ENCODE peak calls at places on chromosomes 2 and 18, in four cellular contexts. T is MM.1S, N is neuronal stem cell, U is K562. J is an unnamed sample.

GRCh38 chr2:1492696-1493095 is 79.4 kb downstream of the TPO start:
- DNase-seq in U (no peak), T (no peak), N (no peak), J (no peak)

GRCh38 chr18:59123588-59124369 is 15.9 kb upstream of the SEC11C start:
- DNase-seq in T (no peak), N (no peak), U (no peak), J (no peak)

GRCh38 chr18:49973592-49973991 is 160.3 kb upstream of the ACAA2 start:
- DNase-seq in U (no peak), N (no peak), T (no peak), J (no peak)

GRCh38 chr2:190744041-190744440 is 95.2 kb downstream of the NAB1 start:
- DNase-seq in T (no peak), N (no peak), U (no peak), J (no peak)

GRCh38 chr2:204321910-204322765 is 223.1 kb upstream of the PARD3B start:
- DNase-seq in N (no peak), T (no peak), U (no peak), J (no peak)

GRCh38 chr2:230668184-230668938 is 44.3 kb upstream of the CAB39 start:
- DNase-seq in U (no peak), T (peak), N (no peak), J (no peak)

GRCh38 chr2:142825861-142826260 is 51.6 kb upstream of the KYNU start:
- DNase-seq in T (no peak), N (no peak), U (no peak), J (no peak)

GRCh38 chr2:55776966-55777365 is 83.3 kb upstream of the PNPT1 start:
- DNase-seq in T (no peak), U (no peak), N (no peak), J (no peak)

GRCh38 chr2:231613054-231613654 is 20.5 kb downstream of the TEX44 start:
- DNase-seq in N (no peak), T (no peak), U (no peak), J (no peak)

GRCh38 chr2:124666976-124667375 is 641.9 kb downstream of the CNTNAP5 start:
- DNase-seq in U (no peak), T (no peak), N (no peak), J (no peak)

GRCh38 chr2:177726853-177727465 is 334.4 kb downstream of the AGPS start:
- DNase-seq in U (no peak), T (no peak), N (no peak), J (no peak)

GRCh38 chr2:212021947-212022346 is 516.7 kb downstream of the ERBB4 start:
- DNase-seq in T (no peak), N (no peak), U (no peak), J (no peak)

GRCh38 chr2:144481666-144482065 is 38.3 kb downstream of the ZEB2 start:
- DNase-seq in N (no peak), T (no peak), U (no peak), J (no peak)

GRCh38 chr2:172712251-172712650 is 23.4 kb upstream of the RAPGEF4 start:
- DNase-seq in N (no peak), U (no peak), T (no peak), J (no peak)

DNA sequence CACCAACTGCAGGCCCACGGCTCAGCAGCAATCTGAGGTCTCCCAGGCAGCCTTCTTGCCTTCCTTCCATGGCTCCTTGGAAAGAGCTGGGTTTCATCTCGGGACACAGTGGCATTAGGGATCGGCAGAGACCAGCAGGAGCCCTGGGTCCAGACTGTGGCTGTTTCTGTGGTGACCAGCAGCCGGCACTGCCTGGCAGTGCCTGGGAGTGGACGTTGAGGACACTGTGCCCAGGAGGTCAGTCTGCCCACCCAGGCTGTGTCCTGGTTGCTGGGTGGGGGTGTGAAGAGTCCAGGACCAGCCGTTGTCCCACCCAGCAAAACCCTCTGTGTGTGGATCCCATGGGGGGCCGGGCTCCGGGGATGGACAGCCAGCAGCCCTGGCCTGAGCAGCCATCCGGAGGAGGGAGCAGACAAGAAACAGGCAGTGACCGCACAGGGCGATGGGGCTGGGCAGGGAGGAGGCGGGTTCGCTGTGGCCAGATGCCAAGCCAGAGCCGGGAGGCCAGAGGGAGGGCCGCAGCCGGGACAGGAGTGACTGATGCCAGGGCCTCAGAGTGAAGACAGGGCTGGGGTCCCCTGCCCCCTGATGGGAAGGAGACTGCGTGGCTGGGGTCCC is 73.8 kb downstream of the RRM2 start:
- DNase-seq in T (no peak), N (no peak), U (no peak), J (no peak)
- H2AFZ ChIP-seq in T (no peak), N (no peak), U (no peak), J (no peak)

GRCh38 chr2:119377973-119378305 is 11.2 kb downstream of the DBI start:
- DNase-seq in N (no peak), U (no peak), T (no peak), J (no peak)
- H2AFZ ChIP-seq in N (no peak), U (no peak), T (no peak), J (no peak)

DNA sequence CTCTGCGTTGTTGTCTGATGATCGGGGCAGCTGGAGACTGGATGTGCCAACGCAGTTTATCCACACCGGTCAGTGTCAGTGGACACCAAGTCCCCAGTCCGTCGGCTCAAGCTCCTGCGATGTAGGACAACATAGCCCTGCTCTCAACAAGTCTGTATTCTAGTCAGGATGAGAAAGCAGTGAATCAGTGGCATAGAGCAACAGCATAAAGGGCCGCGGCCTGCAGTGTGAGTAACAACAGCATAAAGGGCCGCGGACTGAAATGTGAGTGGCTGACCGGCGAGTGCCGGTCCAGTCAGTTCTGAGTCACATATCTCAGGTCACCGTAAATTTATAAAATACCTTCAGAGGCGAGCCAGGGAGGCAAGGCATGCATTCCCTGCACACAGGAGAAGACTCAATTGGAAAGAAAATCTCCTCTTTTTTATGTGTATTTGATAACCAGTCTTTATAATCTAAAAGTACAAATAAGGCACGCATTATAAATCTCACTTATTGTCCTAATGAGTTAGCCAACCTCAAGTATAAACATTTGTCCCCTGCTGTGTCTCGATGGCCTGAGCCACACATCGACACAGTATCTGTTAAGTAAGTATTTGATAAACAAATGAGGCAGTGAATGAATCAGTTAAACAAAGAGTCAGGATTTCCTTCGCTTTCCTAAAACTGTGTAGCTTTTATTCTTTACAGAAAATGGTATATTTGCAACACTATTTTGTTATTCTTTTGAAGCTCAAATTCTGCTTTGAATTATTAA is 33.8 kb upstream of the NFATC1 start:
- DNase-seq in U (no peak), T (no peak), N (no peak), J (no peak)
- H2AFZ ChIP-seq in U (no peak), T (no peak), N (no peak), J (no peak)

DNA sequence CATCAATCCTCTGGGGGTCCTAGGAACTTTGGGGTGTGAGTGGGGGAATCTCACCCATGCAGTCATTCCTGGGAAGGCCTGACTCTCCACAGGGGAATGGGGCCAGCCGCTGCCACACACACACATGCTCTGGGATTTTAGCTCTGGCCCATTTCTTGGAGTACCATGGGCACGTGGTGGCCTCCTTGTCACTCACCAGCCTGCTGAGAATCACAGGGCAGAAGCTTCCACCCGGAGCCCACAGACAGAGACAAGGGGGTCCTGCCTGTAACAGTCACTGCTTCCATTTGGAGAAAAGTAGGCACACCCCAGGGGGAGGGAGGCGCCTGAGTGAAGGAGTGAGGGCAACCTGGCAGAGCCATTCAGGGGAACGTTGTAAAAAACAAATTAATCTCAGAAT is 48.8 kb downstream of the TWIST2 start:
- DNase-seq in U (no peak), T (no peak), N (no peak), J (no peak)
- H2AFZ ChIP-seq in U (no peak), T (no peak), N (no peak), J (no peak)

DNA sequence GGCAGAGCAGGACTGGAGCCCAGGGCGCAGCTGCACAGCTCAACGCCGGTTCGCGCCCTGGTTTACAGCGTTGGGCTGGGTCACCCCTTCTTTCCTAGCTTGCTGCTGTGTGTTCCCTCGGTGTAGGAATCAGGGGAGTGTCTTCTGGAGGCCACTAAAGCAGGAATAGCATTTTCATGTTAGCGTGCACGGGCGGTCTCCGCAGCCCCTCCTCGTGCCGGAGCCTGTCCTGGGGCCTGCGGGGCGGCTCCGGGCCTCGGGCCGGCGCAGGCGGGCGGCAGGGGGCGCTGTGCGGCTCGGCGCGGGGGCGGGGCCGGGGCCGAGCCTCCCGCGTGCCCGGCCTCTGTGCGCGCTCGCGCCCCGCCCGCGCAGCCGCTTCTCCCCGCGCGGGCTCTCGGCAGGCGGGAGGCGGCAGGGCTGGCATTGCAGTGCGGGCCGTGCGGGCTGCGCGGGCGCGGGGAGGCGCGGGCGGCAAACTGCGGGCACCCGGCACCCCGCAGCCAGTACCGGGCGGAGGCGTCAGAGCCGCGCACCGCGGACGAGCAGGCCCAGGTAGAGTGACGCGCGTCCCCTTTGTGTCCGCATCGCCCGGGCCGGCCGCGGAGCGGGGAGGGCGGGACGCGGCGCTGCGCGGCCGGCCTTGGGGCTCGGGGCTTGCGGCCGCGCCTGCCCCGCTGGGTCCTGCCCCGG is at the start of gene RNF144A:
- DNase-seq in N (peak), T (peak), U (peak), J (peak)
- H2AFZ ChIP-seq in N (peak), T (no peak), U (peak), J (peak)

J was measured in GM23338.